ENCODE peak calls at places on chromosomes 7 and 10, in nine cellular contexts. Q is OCI-LY7; D is amniotic epithelial cell; T is COR-L47; Y is hypothalamus; P is uterus; X is activated T-cell treated with anti-CD3 and anti-CD28 coated beads, Interleukin-2, amount 50 U/mL, for 72 hours; J is stimulated activated CD8-positive, alpha-beta memory T cell treated with anti-CD3 and anti-CD28 coated beads, Interleukin-2, amount 100 ng/mL, for 1 hour; B is sigmoid colon. O is an unnamed sample.

GRCh38 chr7:152411389-152411788 is 24.4 kb downstream of the KMT2C start:
- DNase-seq in D (peak), J (no peak), B (no peak), T (no peak), X (no peak), Q (no peak), P (no peak), Y (no peak), O (peak)

GRCh38 chr7:70131807-70132565 is 533.7 kb downstream of the AUTS2 start:
- DNase-seq in Y (no peak), D (no peak), X (no peak), Q (peak), P (no peak), J (no peak), B (no peak), T (peak), O (no peak)

GRCh38 chr7:87548123-87548919 is 52.4 kb downstream of the ABCB1 start:
- DNase-seq in T (no peak), D (no peak), Q (no peak), X (no peak), Y (no peak), J (no peak), P (no peak), B (no peak), O (peak)

GRCh38 chr7:130095812-130096211 is 25.5 kb downstream of the KLHDC10 start:
- DNase-seq in Y (no peak), D (peak), P (no peak), X (no peak), J (no peak), T (no peak), Q (no peak), B (no peak), O (no peak)

GRCh38 chr7:5143106-5143505 is 46.9 kb upstream of the WIPI2 start:
- DNase-seq in J (no peak), Q (no peak), T (no peak), B (no peak), D (no peak), P (no peak), X (peak), Y (no peak), O (no peak)

GRCh38 chr7:27091936-27092752 is 3.7 kb downstream of the HOXA1 start:
- DNase-seq in T (no peak), Q (no peak), Y (no peak), P (no peak), X (no peak), J (no peak), B (no peak), D (no peak), O (no peak)

GRCh38 chr7:21497072-21497471 is 45.8 kb upstream of the DNAH11 start:
- DNase-seq in P (no peak), Y (no peak), J (no peak), X (no peak), T (no peak), B (no peak), Q (peak), D (peak), O (no peak)

GRCh38 chr7:26434974-26435373 is 143.3 kb downstream of the SNX10 start:
- DNase-seq in Q (no peak), X (no peak), B (no peak), Y (no peak), J (no peak), P (no peak), T (no peak), D (no peak), O (no peak)

GRCh38 chr7:15561840-15562239 is at the start of gene AGMO:
- DNase-seq in D (peak), Q (no peak), B (peak), P (peak), X (no peak), T (no peak), Y (no peak), J (no peak), O (peak)

GRCh38 chr7:91777522-91777921 is 103.0 kb downstream of the MTERF1 start:
- DNase-seq in P (no peak), T (no peak), B (no peak), J (no peak), D (no peak), Y (no peak), Q (no peak), X (no peak), O (no peak)

GRCh38 chr10:62008196-62008595 is 106.7 kb downstream of the ARID5B start:
- DNase-seq in D (no peak), X (no peak), P (no peak), B (no peak), Q (no peak), J (no peak), T (no peak), Y (no peak), O (no peak)

GRCh38 chr7:774161-775109 is 47.4 kb upstream of the PRKAR1B start:
- DNase-seq in D (no peak), P (peak), T (no peak), Y (no peak), Q (peak), X (peak), J (peak), B (no peak), O (peak)

GRCh38 chr7:128841961-128842673 is 11.9 kb downstream of the FLNC start:
- DNase-seq in Q (peak), P (no peak), T (no peak), X (peak), J (peak), Y (no peak), B (no peak), D (peak), O (no peak)

O was measured in hepatocyte.